ENCODE peak calls at places on chromosomes 1 and 21, in ten cellular contexts. J is NCI-H524 treated with DMSO at 0.1 percent for 48 hours; L is H9; H is NCI-H1417; O is right lobe of liver; U is activated CD8-positive, alpha-beta memory T cell treated with anti-CD3 and anti-CD28 coated beads for 48 hours; S is stimulated activated CD8-positive, alpha-beta memory T cell treated with anti-CD3 and anti-CD28 coated beads, Interleukin-4, amount 100 ng/mL, for 24 hours; M is endothelial cell; F is PC-9; T is HS-5. R is an unnamed sample.

GRCh38 chr1:66291047-66291864 is 242.7 kb upstream of the SGIP1 start:
- DNase-seq in J (no peak), L (no peak), H (peak; percentile 73), O (no peak), U (no peak), S (no peak), M (no peak), F (no peak), T (no peak), R (no peak)

GRCh38 chr1:202122639-202123335 is at the start of gene GPR37L1:
- DNase-seq in J (no peak), L (peak; percentile 92), H (peak; percentile 48), O (peak; percentile 72), U (no peak), S (no peak), M (peak; percentile 66), F (peak; percentile 65), T (no peak), R (peak; percentile 72)

GRCh38 chr1:8222789-8223188 is 95.1 kb upstream of the SLC45A1 start:
- DNase-seq in J (no peak), L (no peak), H (peak; percentile 70), O (no peak), U (no peak), S (no peak), M (no peak), F (no peak), T (no peak), R (no peak)

GRCh38 chr1:95584315-95584714 is 350.3 kb downstream of the RWDD3 start:
- DNase-seq in J (no peak), L (no peak), H (no peak), O (no peak), U (no peak), S (no peak), M (no peak), F (no peak), T (no peak), R (no peak)

GRCh38 chr1:201074018-201074417 is 38.2 kb downstream of the CACNA1S start:
- DNase-seq in J (no peak), L (no peak), H (no peak), O (no peak), U (no peak), S (no peak), M (no peak), F (no peak), T (no peak), R (no peak)

GRCh38 chr1:30534551-30534940 is 188.8 kb downstream of the MATN1 start:
- DNase-seq in J (no peak), L (no peak), H (no peak), O (no peak), U (no peak), S (no peak), M (no peak), F (no peak), T (no peak), R (no peak)

GRCh38 chr1:32201011-32201855 is 838 bp downstream of the CCDC28B start:
- DNase-seq in J (no peak), L (peak; percentile 78), H (peak; percentile 61), O (peak; percentile 70), U (peak; percentile 63), S (peak; percentile 77), M (peak; percentile 60), F (no peak), T (no peak), R (peak; percentile 80)

GRCh38 chr1:64938991-64939390 is 27.4 kb downstream of the JAK1 start:
- DNase-seq in J (no peak), L (no peak), H (no peak), O (no peak), U (no peak), S (no peak), M (no peak), F (no peak), T (no peak), R (no peak)

GRCh38 chr1:186374313-186375151 is 521 bp downstream of the TPR start:
- DNase-seq in J (peak; percentile 14), L (no peak), H (peak; percentile 84), O (no peak), U (no peak), S (no peak), M (peak; percentile 5), F (peak; percentile 8), T (peak; percentile 20), R (no peak)

GRCh38 chr1:87325982-87326738 is 2.5 kb upstream of the LMO4 start:
- DNase-seq in J (no peak), L (peak; percentile 40), H (peak; percentile 87), O (no peak), U (no peak), S (no peak), M (peak; percentile 56), F (peak; percentile 33), T (no peak), R (no peak)

GRCh38 chr1:50326026-50326425 is 97.2 kb downstream of the DMRTA2 start:
- DNase-seq in J (no peak), L (no peak), H (no peak), O (no peak), U (no peak), S (no peak), M (no peak), F (no peak), T (no peak), R (no peak)

GRCh38 chr1:2983706-2984398 is 37.4 kb upstream of the ACTRT2 start:
- DNase-seq in J (no peak), L (no peak), H (no peak), O (no peak), U (no peak), S (no peak), M (no peak), F (no peak), T (no peak), R (no peak)

GRCh38 chr1:235646463-235646862 is 3.1 kb downstream of the GNG4 start:
- DNase-seq in J (no peak), L (no peak), H (peak; percentile 7), O (no peak), U (no peak), S (no peak), M (no peak), F (no peak), T (no peak), R (no peak)

GRCh38 chr1:187985897-187986654 is 1157.3 kb downstream of the PLA2G4A start:
- DNase-seq in J (no peak), L (no peak), H (no peak), O (no peak), U (no peak), S (no peak), M (no peak), F (no peak), T (no peak), R (no peak)

GRCh38 chr1:209484429-209484828 is 99.1 kb upstream of the CAMK1G start:
- DNase-seq in J (no peak), L (no peak), H (peak; percentile 44), O (no peak), U (no peak), S (no peak), M (no peak), F (no peak), T (no peak), R (no peak)

GRCh38 chr1:92484472-92485373 is 2.0 kb downstream of the GFI1 start:
- DNase-seq in J (no peak), L (peak; percentile 63), H (peak; percentile 70), O (peak; percentile 42), U (peak; percentile 64), S (peak; percentile 72), M (peak; percentile 28), F (peak; percentile 29), T (no peak), R (peak; percentile 50)

GRCh38 chr21:14686466-14687276 is 140.6 kb upstream of the SAMSN1 start:
- DNase-seq in J (no peak), L (no peak), H (no peak), O (no peak), U (no peak), S (no peak), M (no peak), F (no peak), T (no peak), R (no peak)

GRCh38 chr1:226604846-226605572 is 56.4 kb downstream of the STUM start:
- DNase-seq in J (no peak), L (no peak), H (no peak), O (no peak), U (no peak), S (no peak), M (no peak), F (no peak), T (no peak), R (no peak)

R was measured in left ventricle myocardium superior.